ENCODE peak calls at places on chromosomes 3 and 15, in six cellular contexts. One of them, this sample, is unnamed.

GRCh38 chr15:24318981-24319380 is 356.6 kb upstream of the NPAP1 start:
- DNase-seq in RWPE1: no peak
- DNase-seq in left ventricle myocardium inferior: no peak
- DNase-seq in A549: no peak
- DNase-seq in endodermal cell: no peak
- DNase-seq in heart right ventricle: no peak
- DNase-seq in this sample: no peak

GRCh38 chr15:78951841-78952238 is 7.0 kb upstream of the CTSH start:
- DNase-seq in RWPE1: peak
- DNase-seq in left ventricle myocardium inferior: no peak
- DNase-seq in A549: peak
- DNase-seq in endodermal cell: no peak
- DNase-seq in heart right ventricle: no peak
- DNase-seq in this sample: no peak

GRCh38 chr3:11820540-11821041 is 26.1 kb downstream of the TAMM41 start:
- DNase-seq in RWPE1: no peak
- DNase-seq in left ventricle myocardium inferior: no peak
- DNase-seq in A549: no peak
- DNase-seq in endodermal cell: peak
- DNase-seq in heart right ventricle: no peak
- DNase-seq in this sample: no peak

GRCh38 chr15:99925661-99926461 is 192.6 kb upstream of the LYSMD4 start:
- DNase-seq in RWPE1: peak
- DNase-seq in left ventricle myocardium inferior: peak
- DNase-seq in A549: peak
- DNase-seq in endodermal cell: peak
- DNase-seq in heart right ventricle: peak
- DNase-seq in this sample: no peak

GRCh38 chr3:184741798-184742675 is 30.2 kb upstream of the MAGEF1 start:
- DNase-seq in RWPE1: no peak
- DNase-seq in left ventricle myocardium inferior: no peak
- DNase-seq in A549: no peak
- DNase-seq in endodermal cell: peak
- DNase-seq in heart right ventricle: no peak
- DNase-seq in this sample: no peak

GRCh38 chr3:141796436-141797166 is 33.4 kb downstream of the GRK7 start:
- DNase-seq in RWPE1: no peak
- DNase-seq in left ventricle myocardium inferior: no peak
- DNase-seq in A549: no peak
- DNase-seq in endodermal cell: peak
- DNase-seq in heart right ventricle: no peak
- DNase-seq in this sample: no peak

GRCh38 chr3:50201573-50202315 is 3.3 kb upstream of the SLC38A3 start:
- DNase-seq in RWPE1: no peak
- DNase-seq in left ventricle myocardium inferior: no peak
- DNase-seq in A549: no peak
- DNase-seq in endodermal cell: no peak
- DNase-seq in heart right ventricle: no peak
- DNase-seq in this sample: no peak

GRCh38 chr3:182516597-182517336 is 276.5 kb upstream of the ATP11B start:
- DNase-seq in RWPE1: no peak
- DNase-seq in left ventricle myocardium inferior: no peak
- DNase-seq in A549: no peak
- DNase-seq in endodermal cell: no peak
- DNase-seq in heart right ventricle: no peak
- DNase-seq in this sample: no peak

GRCh38 chr15:38526158-38526557 is 38.5 kb downstream of the RASGRP1 start:
- DNase-seq in RWPE1: no peak
- DNase-seq in left ventricle myocardium inferior: no peak
- DNase-seq in A549: no peak
- DNase-seq in endodermal cell: no peak
- DNase-seq in heart right ventricle: no peak
- DNase-seq in this sample: no peak

GRCh38 chr3:195854628-195855300 is 43.0 kb upstream of the MUC4 start:
- DNase-seq in RWPE1: no peak
- DNase-seq in left ventricle myocardium inferior: no peak
- DNase-seq in A549: no peak
- DNase-seq in endodermal cell: no peak
- DNase-seq in heart right ventricle: no peak
- DNase-seq in this sample: no peak

GRCh38 chr3:12898290-12898979 is 57.1 kb upstream of the RPL32 start:
- DNase-seq in RWPE1: no peak
- DNase-seq in left ventricle myocardium inferior: no peak
- DNase-seq in A549: no peak
- DNase-seq in endodermal cell: no peak
- DNase-seq in heart right ventricle: no peak
- DNase-seq in this sample: no peak

GRCh38 chr3:190059242-190059590 is 61.5 kb downstream of the P3H2 start:
- DNase-seq in RWPE1: no peak
- DNase-seq in left ventricle myocardium inferior: no peak
- DNase-seq in A549: no peak
- DNase-seq in endodermal cell: no peak
- DNase-seq in heart right ventricle: no peak
- DNase-seq in this sample: no peak

DNA sequence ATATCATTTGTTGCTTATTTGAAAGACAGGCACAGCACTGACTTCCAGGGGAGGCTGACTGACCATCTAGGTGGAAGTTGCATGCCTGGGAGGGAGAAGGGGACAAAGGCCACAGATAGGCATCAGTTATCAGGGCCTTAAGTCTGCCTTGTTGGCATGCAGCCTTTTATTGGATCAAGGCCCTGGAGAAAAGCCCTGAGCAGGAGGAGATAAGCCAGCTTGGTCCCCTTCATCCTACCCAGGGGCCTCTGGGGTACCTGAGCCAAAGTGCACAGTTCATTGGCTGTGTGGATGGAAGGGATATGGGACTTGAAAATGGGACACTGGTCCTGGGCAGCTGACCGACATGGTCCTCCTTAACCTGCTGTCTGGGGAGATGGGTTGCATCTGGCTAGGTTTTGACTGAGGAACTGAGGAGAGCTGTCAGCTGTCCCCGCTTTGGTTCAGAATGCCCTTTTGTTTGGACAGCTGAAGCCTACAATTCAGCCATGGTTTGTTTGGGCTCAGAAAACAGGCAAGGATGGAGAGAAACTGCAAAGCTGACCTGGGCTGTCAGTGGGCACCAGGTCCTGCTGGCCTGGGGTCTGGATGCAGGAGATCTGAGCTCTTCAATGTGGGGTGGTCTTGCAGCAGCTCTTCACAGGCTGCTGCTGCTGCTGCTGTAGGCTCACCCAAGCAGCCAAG is 60.0 kb downstream of the FLNB start:
- DNase-seq in RWPE1: no peak
- DNase-seq in left ventricle myocardium inferior: no peak
- DNase-seq in A549: no peak
- DNase-seq in endodermal cell: no peak
- DNase-seq in heart right ventricle: no peak
- DNase-seq in this sample: peak
- H3K27ac ChIP-seq in RWPE1: peak
- H3K27ac ChIP-seq in left ventricle myocardium inferior: no peak
- H3K27ac ChIP-seq in A549: peak
- H3K27ac ChIP-seq in endodermal cell: no peak
- H3K27ac ChIP-seq in heart right ventricle: no peak
- H3K27ac ChIP-seq in this sample: peak

GRCh38 chr3:150005243-150006102 is 34.8 kb upstream of the PFN2 start:
- DNase-seq in RWPE1: peak
- DNase-seq in left ventricle myocardium inferior: no peak
- DNase-seq in A549: no peak
- DNase-seq in endodermal cell: no peak
- DNase-seq in heart right ventricle: no peak
- DNase-seq in this sample: no peak
- H3K27ac ChIP-seq in RWPE1: no peak
- H3K27ac ChIP-seq in left ventricle myocardium inferior: no peak
- H3K27ac ChIP-seq in A549: no peak
- H3K27ac ChIP-seq in endodermal cell: no peak
- H3K27ac ChIP-seq in heart right ventricle: no peak
- H3K27ac ChIP-seq in this sample: no peak

DNA sequence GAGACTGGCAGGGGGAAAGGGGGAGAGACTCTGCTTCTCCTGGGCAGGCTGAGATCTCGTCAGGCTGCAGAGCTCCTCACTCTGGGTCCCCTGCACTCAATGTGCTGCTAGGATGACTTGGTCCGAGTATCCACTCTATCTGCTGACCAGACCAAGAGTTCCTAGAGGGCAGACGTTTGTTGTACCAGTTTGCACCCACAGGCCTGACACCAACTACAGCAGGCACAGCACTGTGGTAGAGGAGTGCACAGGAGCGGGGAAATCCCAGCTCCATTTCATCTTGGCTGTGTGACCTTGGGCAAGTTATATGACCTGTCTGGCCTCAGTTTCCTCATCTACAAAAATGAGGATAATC is 29.0 kb downstream of the CCDC12 start:
- DNase-seq in RWPE1: no peak
- DNase-seq in left ventricle myocardium inferior: no peak
- DNase-seq in A549: no peak
- DNase-seq in endodermal cell: no peak
- DNase-seq in heart right ventricle: no peak
- DNase-seq in this sample: no peak
- H3K27ac ChIP-seq in RWPE1: peak
- H3K27ac ChIP-seq in left ventricle myocardium inferior: peak
- H3K27ac ChIP-seq in A549: peak
- H3K27ac ChIP-seq in endodermal cell: no peak
- H3K27ac ChIP-seq in heart right ventricle: peak
- H3K27ac ChIP-seq in this sample: no peak

DNA sequence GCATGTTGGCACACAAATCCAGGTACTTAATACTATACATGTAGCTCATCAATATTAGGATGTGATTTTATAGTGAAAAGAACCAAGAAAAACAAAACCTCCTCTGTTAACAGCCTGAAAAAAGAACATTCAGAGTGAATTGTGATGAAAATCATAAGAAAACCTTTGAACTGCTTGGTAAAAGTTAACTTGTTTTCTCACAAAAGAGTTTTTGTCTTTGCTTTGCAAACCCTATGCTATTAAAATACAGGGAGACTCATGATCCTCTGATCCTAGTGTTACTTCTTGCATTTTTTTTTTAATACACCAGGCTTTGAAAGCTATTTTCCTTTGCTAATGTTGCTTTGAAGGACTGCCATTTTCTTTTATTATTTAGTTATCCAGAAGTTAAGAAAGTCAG is 23.7 kb downstream of the QTRT2 start:
- DNase-seq in RWPE1: no peak
- DNase-seq in left ventricle myocardium inferior: no peak
- DNase-seq in A549: no peak
- DNase-seq in endodermal cell: no peak
- DNase-seq in heart right ventricle: no peak
- DNase-seq in this sample: no peak
- H3K27ac ChIP-seq in RWPE1: no peak
- H3K27ac ChIP-seq in left ventricle myocardium inferior: peak
- H3K27ac ChIP-seq in A549: no peak
- H3K27ac ChIP-seq in endodermal cell: no peak
- H3K27ac ChIP-seq in heart right ventricle: no peak
- H3K27ac ChIP-seq in this sample: no peak

DNA sequence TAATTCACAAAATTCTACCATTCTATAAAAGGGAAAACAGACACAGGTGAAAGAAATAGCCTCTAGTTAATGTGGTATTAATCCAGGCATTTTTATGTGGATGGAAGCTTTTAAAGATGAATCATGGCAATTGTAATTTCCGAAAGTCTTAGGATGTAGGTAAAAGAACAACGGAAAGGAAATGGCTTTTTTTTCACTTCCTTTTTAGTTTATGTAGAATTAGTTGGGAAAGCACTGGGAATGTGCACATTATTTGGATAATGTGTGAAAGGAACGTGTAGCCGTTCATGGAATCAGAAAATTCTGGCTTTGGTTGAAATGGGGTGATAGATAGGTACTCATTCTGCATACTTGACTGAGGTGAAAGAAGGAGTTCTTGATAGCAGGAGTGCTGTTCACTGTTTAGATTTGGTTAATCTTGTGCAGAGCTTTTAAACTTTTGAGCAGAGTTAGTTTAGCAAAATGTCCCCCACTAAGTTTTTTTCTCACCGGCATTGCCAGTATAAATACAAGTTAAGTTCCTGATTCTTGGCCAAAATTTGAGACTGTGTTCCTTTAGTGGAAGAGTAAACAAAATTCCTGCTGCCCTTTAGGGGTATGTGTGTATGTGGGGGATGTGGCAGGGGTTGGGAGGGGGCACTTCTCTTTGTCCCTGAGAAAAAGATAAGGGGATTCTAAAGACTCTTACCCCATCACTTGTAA is 20.2 kb upstream of the UTS2B start:
- DNase-seq in RWPE1: no peak
- DNase-seq in left ventricle myocardium inferior: no peak
- DNase-seq in A549: no peak
- DNase-seq in endodermal cell: no peak
- DNase-seq in heart right ventricle: no peak
- DNase-seq in this sample: no peak
- H3K27ac ChIP-seq in RWPE1: no peak
- H3K27ac ChIP-seq in left ventricle myocardium inferior: peak
- H3K27ac ChIP-seq in A549: no peak
- H3K27ac ChIP-seq in endodermal cell: no peak
- H3K27ac ChIP-seq in heart right ventricle: peak
- H3K27ac ChIP-seq in this sample: no peak